ENCODE peak calls at places on chromosomes 4 and X, in five cellular contexts. A is uterus, G is astrocyte of the spinal cord, K is choroid plexus epithelial cell, X is body of pancreas. E is an unnamed sample.

GRCh38 chr4:29309050-29309449 is 1411.1 kb upstream of the PCDH7 start:
- DNase-seq in G (peak), K (peak), A (no peak), X (no peak), E (no peak)

GRCh38 chr4:125522992-125523391 is 208.2 kb downstream of the FAT4 start:
- DNase-seq in X (no peak), G (no peak), A (no peak), K (no peak), E (no peak)

GRCh38 chr4:87973283-87974169 is 2.0 kb upstream of the SPP1 start:
- DNase-seq in G (peak), X (peak), A (peak), K (peak), E (peak)

GRCh38 chr4:14110407-14110806 is 482.9 kb upstream of the BOD1L1 start:
- DNase-seq in K (peak), X (no peak), G (peak), A (no peak), E (no peak)

GRCh38 chr4:165522049-165522448 is 143.2 kb downstream of the CPE start:
- DNase-seq in A (no peak), K (no peak), G (no peak), X (no peak), E (no peak)

GRCh38 chr4:184514121-184514988 is 40.0 kb upstream of the IRF2 start:
- DNase-seq in X (peak), A (peak), G (peak), K (peak), E (peak)

GRCh38 chr4:1211951-1212545 is 36.9 kb downstream of the CTBP1 start:
- DNase-seq in K (no peak), X (peak), A (no peak), G (no peak), E (no peak)

GRCh38 chr4:3295837-3296624 is 3.2 kb downstream of the RGS12 start:
- DNase-seq in A (no peak), X (no peak), G (no peak), K (no peak), E (no peak)

GRCh38 chrX:13283968-13284914 is 35.6 kb downstream of the ATXN3L start:
- DNase-seq in K (peak), A (peak), X (no peak), G (peak), E (no peak)

GRCh38 chrX:46251755-46252154 is 293.5 kb downstream of the ZNF674 start:
- DNase-seq in K (peak), A (no peak), X (no peak), G (peak), E (no peak)

GRCh38 chr4:4641661-4642180 is 99.9 kb upstream of the STX18 start:
- DNase-seq in G (no peak), K (no peak), A (no peak), X (no peak), E (no peak)

GRCh38 chr4:140037353-140038030 is 116.5 kb downstream of the MAML3 start:
- DNase-seq in K (peak), X (no peak), G (peak), A (no peak), E (peak)

GRCh38 chr4:152244659-152245058 is 291.2 kb downstream of the FBXW7 start:
- DNase-seq in X (no peak), K (no peak), A (no peak), G (no peak), E (no peak)

GRCh38 chrX:110241816-110242215 is 76.1 kb downstream of the AMMECR1 start:
- DNase-seq in X (peak), G (peak), K (peak), A (peak), E (no peak)

GRCh38 chr4:140568507-140569306 is at the start of gene UCP1:
- DNase-seq in G (peak), A (no peak), X (peak), K (peak), E (peak)

GRCh38 chr4:169201144-169202124 is 69.3 kb downstream of the SH3RF1 start:
- DNase-seq in A (no peak), X (no peak), K (peak), G (peak), E (no peak)

GRCh38 chr4:148649669-148650331 is 207.6 kb upstream of the NR3C2 start:
- DNase-seq in G (peak), X (no peak), K (peak), A (no peak), E (no peak)

GRCh38 chrX:57643698-57644097 is 36.4 kb downstream of the NLRP2B start:
- DNase-seq in K (peak), X (no peak), G (peak), A (no peak), E (no peak)

GRCh38 chr4:2352171-2352570 is 66.3 kb downstream of the ZFYVE28 start:
- DNase-seq in K (no peak), A (no peak), G (no peak), X (no peak), E (no peak)

GRCh38 chrX:15947648-15948317 is 93.2 kb upstream of the AP1S2 start:
- DNase-seq in A (peak), G (peak), K (peak), X (no peak), E (peak)

GRCh38 chrX:100731441-100732281 is at the start of gene SYTL4:
- DNase-seq in G (no peak), K (peak), X (peak), A (peak), E (peak)

GRCh38 chr4:24643774-24644520 is 59.6 kb upstream of the DHX15 start:
- DNase-seq in X (no peak), A (no peak), K (no peak), G (no peak), E (no peak)

GRCh38 chrX:133645977-133646750 is 230.9 kb upstream of the GPC4 start:
- DNase-seq in G (peak), X (no peak), K (peak), A (peak), E (no peak)

GRCh38 chr4:10237131-10237530 is 120.5 kb upstream of the WDR1 start:
- DNase-seq in K (no peak), G (no peak), X (no peak), A (no peak), E (no peak)

GRCh38 chr4:183335369-183335940 is 13.2 kb upstream of the CLDN24 start:
- DNase-seq in X (no peak), K (peak), G (peak), A (no peak), E (no peak)

GRCh38 chr4:157320092-157320491 is 99.6 kb downstream of the GRIA2 start:
- DNase-seq in A (no peak), G (no peak), X (no peak), K (no peak), E (no peak)

GRCh38 chr4:35700663-35701062 is 543.7 kb downstream of the ARAP2 start:
- DNase-seq in X (no peak), K (no peak), A (no peak), G (no peak), E (no peak)

GRCh38 chr4:2800691-2801596 is 8.1 kb downstream of the SH3BP2 start:
- DNase-seq in G (peak), X (peak), A (peak), K (peak), E (peak)

GRCh38 chr4:41569957-41570356 is 32.0 kb downstream of the LIMCH1 start:
- DNase-seq in X (peak), K (no peak), G (no peak), A (no peak), E (no peak)

GRCh38 chrX:7147431-7147977 is at the start of gene STS:
- DNase-seq in A (peak), K (peak), X (peak), G (peak), E (peak)

GRCh38 chr4:111398906-111399330 is 746.3 kb upstream of the FAM241A start:
- DNase-seq in G (no peak), X (no peak), A (no peak), K (peak), E (no peak)

DNA sequence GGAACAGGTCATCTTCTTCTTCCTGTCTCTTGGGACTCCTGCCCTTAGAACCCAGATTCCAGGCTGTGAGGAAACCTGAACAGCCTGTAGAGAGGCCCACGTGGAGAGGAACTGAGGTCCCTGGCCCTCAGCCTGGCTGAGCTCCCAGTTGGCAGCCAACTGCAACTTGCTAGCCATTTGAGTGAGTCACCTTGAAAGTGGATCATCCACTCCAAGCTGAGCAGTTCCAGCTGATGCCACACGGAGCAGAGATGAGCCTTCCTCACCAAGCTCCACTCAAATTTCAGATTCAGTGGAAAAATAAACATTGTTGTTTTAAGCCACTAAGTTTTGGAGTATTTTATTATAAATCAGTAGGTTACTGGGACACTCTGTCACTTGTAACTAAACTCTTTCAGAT is 392.5 kb downstream of the BCOR start:
- DNase-seq in X (peak), K (peak), A (peak), G (peak), E (peak)
- TF ChIP-seq CTCF in X (no peak), K (peak), A (no peak), G (peak), E (no peak)

GRCh38 chr4:39255266-39255665 is 72.9 kb downstream of the WDR19 start:
- DNase-seq in G (peak), K (peak), A (no peak), X (no peak), E (no peak)
- TF ChIP-seq CTCF in G (peak), K (peak), A (no peak), X (no peak), E (no peak)

GRCh38 chrX:10769165-10769564 is 148.8 kb upstream of the MID1 start:
- DNase-seq in X (no peak), K (peak), A (no peak), G (peak), E (no peak)
- TF ChIP-seq CTCF in X (peak), K (peak), A (no peak), G (peak), E (no peak)

DNA sequence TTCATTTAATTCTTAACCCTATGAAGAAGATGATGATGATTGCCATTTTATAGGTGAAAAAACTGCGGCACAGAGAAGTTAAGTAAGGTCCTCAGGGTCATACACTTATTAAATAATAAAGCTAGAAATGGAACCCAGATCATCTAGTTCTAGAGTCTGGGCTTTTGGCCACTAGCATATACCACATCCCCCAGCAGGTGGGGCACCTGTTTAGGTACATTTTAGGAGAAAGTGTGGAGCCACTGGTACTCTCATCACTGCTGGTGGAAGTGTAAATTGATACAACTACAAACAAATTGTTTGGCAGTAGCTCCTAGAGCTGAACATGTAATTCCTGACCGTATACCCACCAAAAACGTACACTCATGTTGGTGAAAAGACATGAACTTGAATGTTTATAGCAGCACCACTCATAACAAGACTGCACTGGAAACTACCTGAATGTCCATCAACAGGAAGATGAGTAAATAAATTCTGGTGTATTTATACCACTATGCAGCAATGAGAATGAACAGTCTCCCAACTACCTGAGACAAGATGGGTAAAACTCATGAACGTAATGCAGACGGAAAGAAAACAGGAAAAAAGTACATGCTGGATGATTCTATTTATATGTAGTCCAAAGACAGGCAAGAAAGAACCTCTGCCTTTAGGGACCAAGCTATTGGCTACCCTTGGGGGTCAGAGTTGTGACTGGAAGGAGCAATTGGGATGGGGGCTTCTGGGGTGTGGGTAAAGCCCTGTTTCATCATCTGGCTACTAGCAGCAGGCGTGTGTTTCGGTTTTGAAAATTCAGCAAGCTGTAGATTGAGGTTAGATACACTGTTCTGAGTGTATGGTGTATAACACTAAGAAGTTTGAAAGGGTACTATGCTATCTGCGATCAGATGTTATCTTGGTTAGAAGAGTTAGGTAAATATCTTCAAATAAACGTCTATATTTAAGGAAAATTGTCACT is 72.3 kb upstream of the ADGRG2 start:
- DNase-seq in K (no peak), G (no peak), A (no peak), X (no peak), E (peak)
- TF ChIP-seq CTCF in K (no peak), G (no peak), A (no peak), X (no peak), E (no peak)

GRCh38 chr4:186201535-186202230 is 10.3 kb downstream of the CYP4V2 start:
- DNase-seq in A (no peak), G (no peak), X (peak), K (peak), E (peak)
- TF ChIP-seq CTCF in A (peak), G (peak), X (peak), K (peak), E (peak)

GRCh38 chr4:96354036-96354712 is 514.3 kb downstream of the PDHA2 start:
- DNase-seq in G (peak), X (peak), A (no peak), K (peak), E (no peak)

GRCh38 chr4:96355414-96355813 is 515.5 kb downstream of the PDHA2 start:
- DNase-seq in X (no peak), G (no peak), K (no peak), A (no peak), E (no peak)

GRCh38 chr4:96347582-96347981 is 507.7 kb downstream of the PDHA2 start:
- DNase-seq in X (no peak), A (no peak), K (peak), G (peak), E (no peak)

GRCh38 chr4:96356591-96357360 is 516.9 kb downstream of the PDHA2 start:
- DNase-seq in A (no peak), X (no peak), K (peak), G (peak), E (no peak)

GRCh38 chr4:96352051-96352517 is 512.2 kb downstream of the PDHA2 start:
- DNase-seq in K (peak), X (peak), G (peak), A (no peak), E (peak)
- TF ChIP-seq CTCF in K (peak), X (no peak), G (peak), A (no peak), E (no peak)

GRCh38 chr4:163331629-163332360 is 601 bp downstream of the NPY1R start:
- DNase-seq in A (no peak), X (peak), K (peak), G (peak), E (peak)

GRCh38 chr4:163335384-163335783 is 3.0 kb upstream of the NPY1R start:
- DNase-seq in K (no peak), G (no peak), X (no peak), A (no peak), E (no peak)

GRCh38 chr4:163330828-163331628 is 1.4 kb downstream of the NPY1R start:
- DNase-seq in A (no peak), G (no peak), K (no peak), X (no peak), E (no peak)

DNA sequence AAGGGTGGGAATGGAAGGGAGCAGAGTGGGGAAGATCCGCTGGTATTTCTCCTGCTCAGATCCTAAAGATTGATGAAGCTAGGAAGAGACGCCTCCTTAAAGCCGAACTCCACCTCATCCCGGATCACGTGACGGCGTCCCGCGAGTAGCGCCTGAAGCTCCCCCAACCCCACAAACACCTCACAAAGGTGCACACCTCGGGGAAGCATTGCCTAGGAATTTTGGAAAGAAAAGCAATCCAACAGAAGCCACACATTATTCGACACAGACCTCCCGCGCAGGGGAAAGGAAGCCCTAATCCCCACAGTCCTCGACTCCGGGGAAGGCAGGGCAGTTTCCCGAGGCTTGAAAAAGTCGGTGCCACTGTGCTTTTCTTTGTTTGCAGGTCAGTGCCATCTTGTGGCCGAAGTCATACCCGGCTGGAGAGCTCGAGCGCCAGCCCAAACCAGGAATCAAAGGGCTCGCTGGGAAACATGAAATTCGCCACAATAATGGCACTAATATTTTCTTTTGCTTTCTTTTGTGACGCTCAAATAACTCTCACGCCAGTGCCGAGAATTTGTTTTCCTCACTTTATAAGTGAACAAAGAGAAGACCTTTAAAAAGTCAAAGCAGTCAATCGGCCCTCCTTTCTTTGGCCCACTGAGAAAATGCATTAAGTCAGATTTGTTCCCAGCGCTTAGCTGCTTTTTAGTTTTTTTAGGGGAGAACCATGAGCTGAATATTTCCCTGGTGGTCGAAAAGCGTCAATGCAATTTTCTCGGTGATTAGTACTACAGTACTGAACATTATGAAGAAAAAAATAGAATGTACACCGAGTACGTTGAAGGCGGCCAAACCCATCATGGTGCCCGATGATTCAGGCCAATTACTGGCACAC is at the start of gene NPY1R:
- DNase-seq in A (peak), K (peak), G (peak), X (peak), E (peak)
- TF ChIP-seq CTCF in A (peak), K (peak), G (peak), X (peak), E (peak)